ENCODE peak calls at places on chromosomes 13 and 19, in nine cellular contexts. L is neural crest cell, E is nephron progenitor cell, T is AG09319, Y is tibial nerve, W is tibial artery, Q is psoas muscle, R is endothelial cell, P is AG09309. D is an unnamed sample.

GRCh38 chr13:100089633-100090032 is 740 bp downstream of the PCCA start:
- DNase-seq in L (no peak), E (no peak), Y (no peak), W (no peak), T (no peak), R (no peak), Q (no peak), P (no peak), D (no peak)

GRCh38 chr19:41321600-41322270 is 11.8 kb downstream of the CCDC97 start:
- DNase-seq in E (peak), P (no peak), W (no peak), Q (peak), Y (no peak), L (peak), R (peak), T (peak), D (peak)

GRCh38 chr19:6711605-6712004 is 8.8 kb downstream of the C3 start:
- DNase-seq in Q (peak), R (no peak), T (no peak), W (no peak), P (no peak), Y (no peak), L (no peak), E (no peak), D (no peak)

GRCh38 chr19:34475026-34475974 is 6.3 kb upstream of the WTIP start:
- DNase-seq in Y (no peak), L (no peak), W (no peak), E (no peak), P (peak), T (no peak), Q (no peak), R (no peak), D (no peak)

GRCh38 chr19:1407662-1408299 is 395 bp downstream of the DAZAP1 start:
- DNase-seq in W (no peak), P (no peak), Q (peak), E (no peak), L (no peak), T (no peak), Y (no peak), R (no peak), D (peak)

GRCh38 chr13:36718146-36718545 is 44.3 kb downstream of the SERTM1 start:
- DNase-seq in Y (no peak), Q (no peak), L (no peak), P (no peak), W (no peak), E (no peak), R (no peak), T (no peak), D (no peak)

GRCh38 chr13:33206425-33206824 is 79.1 kb downstream of the STARD13 start:
- DNase-seq in L (no peak), E (no peak), Y (no peak), Q (no peak), W (no peak), T (no peak), P (no peak), R (no peak), D (no peak)

GRCh38 chr19:13985771-13986347 is 20.3 kb downstream of the RFX1 start:
- DNase-seq in L (no peak), Y (no peak), E (no peak), R (no peak), W (no peak), P (no peak), T (no peak), Q (no peak), D (no peak)

GRCh38 chr19:17530586-17530985 is 19.1 kb downstream of the PGLS start:
- DNase-seq in T (no peak), P (no peak), Q (no peak), W (no peak), E (no peak), Y (no peak), R (no peak), L (no peak), D (no peak)

GRCh38 chr13:107407074-107407473 is 808.3 kb downstream of the LIG4 start:
- DNase-seq in P (no peak), L (no peak), R (no peak), E (no peak), Y (no peak), T (no peak), Q (no peak), W (no peak), D (no peak)

GRCh38 chr19:18320865-18321728 is 1.8 kb downstream of the LSM4 start:
- DNase-seq in L (no peak), Q (no peak), Y (no peak), W (no peak), T (no peak), R (peak), E (no peak), P (no peak), D (no peak)

GRCh38 chr13:102091231-102091630 is 310.6 kb downstream of the FGF14 start:
- DNase-seq in Y (no peak), T (no peak), W (no peak), P (no peak), L (no peak), R (peak), Q (no peak), E (no peak), D (no peak)

GRCh38 chr13:99057310-99057975 is 79.6 kb upstream of the DOCK9 start:
- DNase-seq in W (no peak), Q (no peak), R (no peak), E (no peak), Y (no peak), L (no peak), P (peak), T (no peak), D (no peak)

GRCh38 chr19:35351441-35352176 is 3.9 kb downstream of the FFAR1 start:
- DNase-seq in W (no peak), Y (no peak), R (no peak), T (no peak), E (no peak), L (no peak), Q (no peak), P (no peak), D (no peak)

GRCh38 chr19:53659292-53659691 is 27.5 kb downstream of the DPRX start:
- DNase-seq in R (peak), L (peak), T (no peak), Y (no peak), Q (no peak), E (peak), P (no peak), W (no peak), D (peak)

GRCh38 chr19:41233748-41234240 is 14.8 kb downstream of the AXL start:
- DNase-seq in E (no peak), R (no peak), Y (no peak), T (no peak), Q (no peak), L (no peak), P (no peak), W (peak), D (no peak)

GRCh38 chr19:19388568-19389555 is 16.6 kb upstream of the GATAD2A start:
- DNase-seq in Y (no peak), R (no peak), Q (no peak), W (no peak), T (no peak), E (no peak), P (no peak), L (no peak), D (no peak)

GRCh38 chr13:45943965-45944364 is 92.4 kb upstream of the SIAH3 start:
- DNase-seq in E (no peak), L (no peak), P (no peak), R (no peak), T (no peak), Q (no peak), Y (no peak), W (no peak), D (no peak)

GRCh38 chr19:46015961-46016425 is 6.9 kb downstream of the PGLYRP1 start:
- DNase-seq in Q (no peak), P (no peak), R (peak), E (peak), Y (no peak), W (no peak), L (no peak), T (no peak), D (no peak)

GRCh38 chr19:16814526-16815100 is 14.6 kb upstream of the SIN3B start:
- DNase-seq in P (no peak), Y (no peak), L (no peak), T (no peak), E (no peak), W (no peak), Q (no peak), R (no peak), D (no peak)

GRCh38 chr19:35213678-35214632 is 14.6 kb downstream of the FAM187B start:
- DNase-seq in L (no peak), W (peak), Y (peak), P (peak), Q (peak), T (no peak), E (no peak), R (no peak), D (no peak)

GRCh38 chr19:40613669-40614594 is 12.8 kb downstream of the LTBP4 start:
- DNase-seq in R (peak), E (peak), T (no peak), P (no peak), L (peak), Y (peak), W (peak), Q (peak), D (no peak)

GRCh38 chr19:6214881-6215541 is 64.8 kb downstream of the MLLT1 start:
- DNase-seq in L (no peak), W (no peak), E (no peak), Y (no peak), Q (peak), P (no peak), R (no peak), T (no peak), D (no peak)

GRCh38 chr19:52896431-52897148 is 845 bp downstream of the ZNF320 start:
- DNase-seq in W (peak), L (peak), R (peak), Q (peak), P (no peak), E (peak), T (no peak), Y (no peak), D (no peak)

GRCh38 chr13:52703482-52703881 is 36.1 kb downstream of the CNMD start:
- DNase-seq in E (peak), W (no peak), Y (no peak), P (no peak), R (no peak), T (no peak), Q (no peak), L (no peak), D (no peak)

DNA sequence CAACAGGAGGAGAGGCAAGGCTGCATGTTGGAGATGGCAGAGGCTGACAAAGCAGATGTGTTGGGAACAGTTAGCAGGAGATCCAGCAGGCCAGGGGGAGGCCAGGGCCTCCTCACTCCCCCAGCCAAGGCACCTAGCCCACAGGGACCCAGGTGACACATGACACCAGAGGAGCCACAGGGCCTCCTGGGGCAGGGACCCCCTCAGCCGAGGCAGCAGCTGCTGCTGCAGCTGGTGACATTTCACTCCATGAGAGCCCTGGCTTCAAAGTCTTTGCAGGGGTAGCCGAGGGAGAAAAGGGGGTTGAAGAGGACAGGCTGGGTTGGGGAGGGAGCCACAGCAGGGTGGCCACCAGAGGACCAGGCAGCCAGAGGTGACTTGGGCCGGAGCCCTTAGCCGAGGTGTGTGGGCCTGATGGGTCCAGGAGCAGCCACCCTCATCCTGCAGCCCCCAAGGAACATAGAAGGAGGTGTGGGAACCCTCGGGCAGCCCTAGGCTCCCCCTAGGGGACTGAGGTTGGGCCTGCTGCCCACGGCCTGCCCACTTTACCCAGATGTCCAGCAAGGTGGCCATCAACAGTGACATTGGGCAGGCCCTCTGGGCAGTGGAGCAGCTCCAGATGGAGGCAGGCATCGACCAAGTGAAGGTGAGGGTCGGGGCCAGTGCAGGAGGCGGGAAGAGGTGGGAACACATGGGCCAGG is at the start of gene GNG14:
- DNase-seq in Y (no peak), R (no peak), W (no peak), Q (no peak), T (no peak), L (no peak), E (no peak), P (no peak), D (no peak)
- TF ChIP-seq CTCF in Y (no peak), R (no peak), W (no peak), Q (no peak), T (no peak), L (no peak), E (no peak), P (no peak), D (no peak)

GRCh38 chr19:24033308-24033961 is 53.6 kb upstream of the ZNF254 start:
- DNase-seq in E (peak), L (peak), W (peak), P (peak), Y (peak), Q (peak), R (peak), T (peak), D (peak)
- TF ChIP-seq CTCF in E (no peak), L (no peak), W (no peak), P (no peak), Y (no peak), Q (no peak), R (no peak), T (no peak), D (no peak)

DNA sequence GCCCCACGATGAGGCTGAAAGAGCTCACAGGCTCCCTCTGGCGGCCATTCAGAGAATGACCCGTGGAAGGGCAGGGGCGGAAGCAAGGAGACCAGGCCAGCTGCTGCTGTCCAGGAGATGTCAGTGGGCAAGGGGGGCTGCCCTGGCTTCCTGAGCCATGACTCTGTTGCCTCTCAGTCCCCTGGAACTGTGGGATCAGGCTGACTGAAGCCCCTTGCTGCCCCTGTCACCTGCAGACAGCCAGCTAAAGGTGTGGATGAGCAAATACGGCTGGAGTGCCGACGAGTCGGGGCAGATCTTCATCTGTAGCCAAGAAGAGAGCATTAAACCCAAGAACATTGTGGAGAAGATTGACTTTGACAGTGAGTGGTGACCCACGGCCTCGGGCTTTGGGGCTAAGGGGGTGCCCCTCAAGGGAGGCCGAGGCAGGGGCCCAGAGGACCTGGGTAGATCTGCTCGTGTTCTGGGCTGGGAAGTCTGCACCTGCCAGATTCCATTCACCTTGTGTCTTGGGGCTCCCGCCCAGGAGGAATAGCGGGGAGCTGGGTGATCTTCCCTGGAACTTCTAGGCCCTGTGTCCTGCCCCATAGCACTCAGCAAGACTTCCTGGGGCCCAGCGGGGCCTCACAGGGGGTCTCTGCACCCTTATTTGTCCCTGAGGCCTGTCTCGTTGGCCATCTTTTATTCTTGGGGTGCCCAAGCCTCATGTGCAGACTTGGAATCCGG is 12.5 kb upstream of the ACTN4 start:
- DNase-seq in E (peak), Y (peak), Q (peak), L (peak), W (peak), P (no peak), R (peak), T (no peak), D (peak)
- TF ChIP-seq CTCF in E (peak), Y (peak), Q (peak), L (peak), W (peak), P (peak), R (peak), T (peak), D (peak)

GRCh38 chr13:67366533-67366932 is 136.4 kb upstream of the PCDH9 start:
- DNase-seq in P (no peak), L (no peak), Q (no peak), T (no peak), R (no peak), W (no peak), E (no peak), Y (no peak), D (no peak)
- TF ChIP-seq CTCF in P (no peak), L (peak), Q (no peak), T (no peak), R (no peak), W (no peak), E (no peak), Y (no peak), D (peak)